ENCODE peak calls at places on chromosomes 3 and 15, in ten cellular contexts. F is CD4-positive, CD25-positive, alpha-beta regulatory T cell; R is ovary; N is tibial nerve; L is heart right ventricle; M is breast epithelium; P is AG04450; C is foreskin fibroblast; J is AG10803; X is HepG2. S is an unnamed sample.

GRCh38 chr15:65790692-65791334 is 1.3 kb downstream of the DENND4A start:
- DNase-seq in F (no peak), R (no peak), N (no peak), L (no peak), M (no peak), P (no peak), C (peak; percentile 25), J (no peak), X (no peak), S (no peak)

GRCh38 chr15:88701561-88702095 is 62.8 kb downstream of the ISG20 start:
- DNase-seq in F (peak; percentile 9), R (no peak), N (no peak), L (no peak), M (no peak), P (no peak), C (no peak), J (no peak), X (peak; percentile 39), S (no peak)

GRCh38 chr3:78580691-78581090 is 1187.1 kb downstream of the ROBO1 start:
- DNase-seq in F (no peak), R (no peak), N (no peak), L (no peak), M (no peak), P (no peak), C (peak; percentile 61), J (peak; percentile 3), X (no peak), S (no peak)

GRCh38 chr15:58521293-58521991 is 89.7 kb downstream of the LIPC start:
- DNase-seq in F (no peak), R (peak; percentile 52), N (peak; percentile 24), L (peak; percentile 38), M (peak; percentile 72), P (peak; percentile 26), C (peak; percentile 67), J (peak; percentile 66), X (peak; percentile 42), S (no peak)

GRCh38 chr3:161081675-161082462 is 23.3 kb downstream of the B3GALNT1 start:
- DNase-seq in F (no peak), R (no peak), N (no peak), L (no peak), M (no peak), P (no peak), C (no peak), J (no peak), X (no peak), S (no peak)

GRCh38 chr15:49901867-49902775 is 216.9 kb downstream of the ATP8B4 start:
- DNase-seq in F (no peak), R (no peak), N (no peak), L (no peak), M (no peak), P (no peak), C (peak; percentile 73), J (peak; percentile 83), X (no peak), S (no peak)

GRCh38 chr3:171311784-171312183 is 148.4 kb downstream of the TNIK start:
- DNase-seq in F (no peak), R (no peak), N (no peak), L (no peak), M (no peak), P (no peak), C (no peak), J (no peak), X (no peak), S (no peak)

GRCh38 chr3:15113884-15114283 is 14.9 kb upstream of the RBSN start:
- DNase-seq in F (no peak), R (no peak), N (no peak), L (no peak), M (no peak), P (no peak), C (no peak), J (no peak), X (no peak), S (no peak)

GRCh38 chr15:89760303-89761008 is 9.4 kb upstream of the MESP1 start:
- DNase-seq in F (peak; percentile 29), R (peak; percentile 45), N (peak; percentile 92), L (peak; percentile 79), M (peak; percentile 74), P (no peak), C (peak; percentile 87), J (peak; percentile 54), X (peak; percentile 61), S (no peak)

GRCh38 chr3:117567903-117568302 is 858.3 kb downstream of the TUSC7 start:
- DNase-seq in F (no peak), R (no peak), N (no peak), L (no peak), M (no peak), P (no peak), C (no peak), J (no peak), X (no peak), S (no peak)

GRCh38 chr3:45592405-45592804 is 2.1 kb upstream of the LIMD1 start:
- DNase-seq in F (no peak), R (no peak), N (no peak), L (no peak), M (no peak), P (no peak), C (no peak), J (no peak), X (no peak), S (no peak)

GRCh38 chr3:150268426-150269321 is 139.4 kb upstream of the TSC22D2 start:
- DNase-seq in F (no peak), R (no peak), N (no peak), L (no peak), M (no peak), P (no peak), C (peak; percentile 59), J (no peak), X (peak; percentile 55), S (no peak)

GRCh38 chr3:127597020-127597771 is 1.0 kb upstream of the MCM2 start:
- DNase-seq in F (no peak), R (no peak), N (no peak), L (no peak), M (no peak), P (no peak), C (no peak), J (no peak), X (no peak), S (no peak)

GRCh38 chr3:55527381-55527780 is 40.3 kb upstream of the WNT5A start:
- DNase-seq in F (no peak), R (no peak), N (no peak), L (no peak), M (no peak), P (no peak), C (no peak), J (no peak), X (no peak), S (no peak)

GRCh38 chr3:79086514-79086913 is 681.3 kb downstream of the ROBO1 start:
- DNase-seq in F (no peak), R (no peak), N (peak; percentile 38), L (peak; percentile 25), M (no peak), P (peak; percentile 34), C (peak; percentile 74), J (peak; percentile 54), X (peak; percentile 53), S (no peak)

GRCh38 chr3:13480340-13481318 is 523 bp downstream of the HDAC11 start:
- DNase-seq in F (peak; percentile 55), R (peak; percentile 30), N (no peak), L (peak; percentile 36), M (peak; percentile 29), P (no peak), C (peak; percentile 42), J (no peak), X (no peak), S (no peak)

GRCh38 chr15:25554640-25555039 is 115.8 kb upstream of the UBE3A start:
- DNase-seq in F (no peak), R (no peak), N (no peak), L (no peak), M (no peak), P (no peak), C (no peak), J (no peak), X (no peak), S (no peak)

GRCh38 chr3:113927556-113927955 is 20.3 kb upstream of the ZDHHC23 start:
- DNase-seq in F (no peak), R (no peak), N (no peak), L (no peak), M (no peak), P (no peak), C (no peak), J (no peak), X (no peak), S (no peak)

GRCh38 chr3:169901453-169901852 is 9.9 kb upstream of the SAMD7 start:
- DNase-seq in F (no peak), R (no peak), N (no peak), L (no peak), M (no peak), P (no peak), C (no peak), J (no peak), X (no peak), S (no peak)

GRCh38 chr15:73926191-73927002 is at the start of gene LOXL1:
- DNase-seq in F (no peak), R (peak; percentile 74), N (peak; percentile 50), L (peak; percentile 70), M (peak; percentile 44), P (peak; percentile 71), C (peak; percentile 97), J (peak; percentile 92), X (peak; percentile 23), S (peak; percentile 92)
- H3K4me3 ChIP-seq in F (no peak within 1 kb of the TSS), R (peak within 1 kb of the TSS; percentile 72), N (peak within 1 kb of the TSS; percentile 42), L (peak within 1 kb of the TSS; percentile 72), M (peak within 1 kb of the TSS; percentile 78), P (peak within 1 kb of the TSS; percentile 90), C (peak within 1 kb of the TSS; percentile 89), J (peak within 1 kb of the TSS; percentile 90), X (no peak within 1 kb of the TSS), S (peak within 1 kb of the TSS; percentile 85)

GRCh38 chr3:121750087-121750415 is 510 bp upstream of the GOLGB1 start:
- DNase-seq in F (no peak), R (no peak), N (no peak), L (no peak), M (no peak), P (no peak), C (no peak), J (no peak), X (no peak), S (no peak)
- H3K4me3 ChIP-seq in F (peak overlapping the region; percentile 91), R (peak overlapping the region; percentile 96), N (peak overlapping the region; percentile 83), L (peak overlapping the region; percentile 73), M (peak overlapping the region; percentile 89), P (peak overlapping the region; percentile 92), C (peak overlapping the region; percentile 74), J (peak overlapping the region; percentile 96), X (peak overlapping the region; percentile 76), S (peak overlapping the region; percentile 91)

DNA sequence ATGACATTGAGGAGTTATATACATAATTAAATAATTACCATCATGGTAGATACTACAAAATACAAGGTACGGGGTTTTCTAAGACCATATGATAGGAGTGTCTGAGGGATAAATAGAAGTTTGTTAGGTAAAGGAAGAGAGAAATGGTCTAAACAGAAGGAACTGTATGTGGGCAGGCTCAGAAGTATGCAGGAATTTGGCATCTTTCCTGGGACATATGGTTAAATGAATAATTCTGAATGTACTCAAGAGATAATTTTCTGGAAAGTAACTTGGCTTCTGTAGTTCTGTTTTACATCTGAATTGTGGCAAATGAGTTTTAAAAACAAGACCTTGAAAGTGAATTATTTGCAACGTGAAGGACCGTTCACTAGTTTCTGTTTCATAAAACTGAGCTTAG is 17.5 kb downstream of the LMCD1 start:
- DNase-seq in F (no peak), R (no peak), N (no peak), L (no peak), M (no peak), P (peak; percentile 76), C (peak; percentile 85), J (peak; percentile 82), X (no peak), S (no peak)
- H3K4me3 ChIP-seq in F (no peak overlapping the region), R (no peak overlapping the region), N (no peak overlapping the region), L (no peak overlapping the region), M (no peak overlapping the region), P (no peak overlapping the region), C (no peak overlapping the region), J (no peak overlapping the region), X (no peak overlapping the region), S (no peak overlapping the region)

GRCh38 chr3:63861306-63861705 is 2.3 kb downstream of the THOC7 start:
- DNase-seq in F (no peak), R (no peak), N (no peak), L (no peak), M (no peak), P (no peak), C (no peak), J (no peak), X (no peak), S (no peak)
- H3K4me3 ChIP-seq in F (no peak overlapping the region), R (no peak overlapping the region), N (no peak overlapping the region), L (no peak overlapping the region), M (no peak overlapping the region), P (no peak overlapping the region), C (no peak overlapping the region), J (no peak overlapping the region), X (no peak overlapping the region), S (no peak overlapping the region)